ENCODE peak calls at places on chromosomes 2 and 18, in seven cellular contexts. N, D, U, S, C, F and G are unnamed samples.
A peak's percentile ranks its signal among the peaks of the same experiment; 100 is the strongest.

GRCh38 chr2:46942143-46942526 is 26.5 kb upstream of the MCFD2 start:
- DNase-seq in N (no peak), U (peak; percentile 72), F (peak; percentile 55), S (peak; percentile 42), C (no peak), D (no peak), G (no peak)

GRCh38 chr2:195664528-195664927 is 7.5 kb downstream of the SLC39A10 start:
- DNase-seq in D (no peak), C (no peak), N (no peak), S (no peak), F (no peak), U (no peak), G (no peak)

GRCh38 chr2:71385008-71385407 is 53.4 kb downstream of the ZNF638 start:
- DNase-seq in D (peak; percentile 89), S (peak; percentile 60), C (peak; percentile 18), U (no peak), N (no peak), F (no peak), G (peak; percentile 24)

GRCh38 chr2:190587106-190587505 is 52.6 kb upstream of the NEMP2 start:
- DNase-seq in N (no peak), F (no peak), D (no peak), C (no peak), U (no peak), S (no peak), G (no peak)

GRCh38 chr2:237625216-237625705 is 2.1 kb upstream of the LRRFIP1 start:
- DNase-seq in F (peak; percentile 63), C (no peak), U (no peak), S (no peak), N (no peak), D (no peak), G (no peak)

GRCh38 chr18:49075697-49076096 is 124.9 kb upstream of the SMAD7 start:
- DNase-seq in S (no peak), C (no peak), U (no peak), N (no peak), F (no peak), D (no peak), G (no peak)

GRCh38 chr2:237695201-237695780 is 67.9 kb downstream of the LRRFIP1 start:
- DNase-seq in U (peak; percentile 90), S (peak; percentile 94), N (peak; percentile 84), D (peak; percentile 98), F (no peak), C (peak; percentile 76), G (peak; percentile 80)

GRCh38 chr18:26436176-26437031 is 111.9 kb downstream of the KCTD1 start:
- DNase-seq in S (peak; percentile 92), U (no peak), F (no peak), N (peak; percentile 82), C (peak; percentile 66), D (peak; percentile 90), G (peak; percentile 22)

GRCh38 chr18:68519341-68519740 is 195.6 kb downstream of the TMX3 start:
- DNase-seq in C (no peak), N (no peak), U (no peak), D (no peak), S (no peak), F (no peak), G (no peak)

GRCh38 chr2:212359425-212360067 is 179.1 kb downstream of the ERBB4 start:
- DNase-seq in S (no peak), N (no peak), C (no peak), F (no peak), U (no peak), D (no peak), G (no peak)

GRCh38 chr18:45221363-45221762 is 393.9 kb upstream of the SLC14A2 start:
- DNase-seq in F (no peak), U (no peak), C (peak; percentile 39), S (no peak), D (peak; percentile 84), N (no peak), G (no peak)

GRCh38 chr2:6214471-6214870 is 522.3 kb downstream of the SOX11 start:
- DNase-seq in S (peak; percentile 28), D (no peak), U (no peak), N (peak; percentile 17), C (no peak), F (no peak), G (no peak)

GRCh38 chr2:3188405-3188946 is 189.1 kb downstream of the EIPR1 start:
- DNase-seq in D (no peak), C (no peak), S (no peak), U (no peak), F (no peak), N (no peak), G (no peak)

GRCh38 chr2:160736629-160737028 is 243.0 kb upstream of the RBMS1 start:
- DNase-seq in U (no peak), S (no peak), C (no peak), F (no peak), D (peak; percentile 49), N (peak; percentile 53), G (no peak)

GRCh38 chr2:128536925-128537620 is 218.4 kb upstream of the HS6ST1 start:
- DNase-seq in S (peak; percentile 74), C (peak; percentile 80), N (peak; percentile 27), D (peak; percentile 97), F (no peak), U (peak; percentile 92), G (peak; percentile 83)

GRCh38 chr18:55402731-55403405 is 185.1 kb downstream of the TCF4 start:
- DNase-seq in U (no peak), S (no peak), D (no peak), N (no peak), C (no peak), F (no peak), G (no peak)

GRCh38 chr2:73111300-73112025 is 1.3 kb downstream of the RAB11FIP5 start:
- DNase-seq in C (no peak), U (peak; percentile 28), F (peak; percentile 64), D (peak; percentile 35), S (peak; percentile 68), N (peak; percentile 61), G (no peak)

GRCh38 chr2:13046557-13047165 is 329.9 kb downstream of the TRIB2 start:
- DNase-seq in F (no peak), S (peak; percentile 20), D (peak; percentile 30), U (peak; percentile 22), C (no peak), N (peak; percentile 9), G (no peak)
- TF ChIP-seq CTCF in F (peak; percentile 36), S (peak; percentile 46), D (peak; percentile 49), U (no peak), C (no peak), N (peak; percentile 39), G (peak; percentile 27)

DNA sequence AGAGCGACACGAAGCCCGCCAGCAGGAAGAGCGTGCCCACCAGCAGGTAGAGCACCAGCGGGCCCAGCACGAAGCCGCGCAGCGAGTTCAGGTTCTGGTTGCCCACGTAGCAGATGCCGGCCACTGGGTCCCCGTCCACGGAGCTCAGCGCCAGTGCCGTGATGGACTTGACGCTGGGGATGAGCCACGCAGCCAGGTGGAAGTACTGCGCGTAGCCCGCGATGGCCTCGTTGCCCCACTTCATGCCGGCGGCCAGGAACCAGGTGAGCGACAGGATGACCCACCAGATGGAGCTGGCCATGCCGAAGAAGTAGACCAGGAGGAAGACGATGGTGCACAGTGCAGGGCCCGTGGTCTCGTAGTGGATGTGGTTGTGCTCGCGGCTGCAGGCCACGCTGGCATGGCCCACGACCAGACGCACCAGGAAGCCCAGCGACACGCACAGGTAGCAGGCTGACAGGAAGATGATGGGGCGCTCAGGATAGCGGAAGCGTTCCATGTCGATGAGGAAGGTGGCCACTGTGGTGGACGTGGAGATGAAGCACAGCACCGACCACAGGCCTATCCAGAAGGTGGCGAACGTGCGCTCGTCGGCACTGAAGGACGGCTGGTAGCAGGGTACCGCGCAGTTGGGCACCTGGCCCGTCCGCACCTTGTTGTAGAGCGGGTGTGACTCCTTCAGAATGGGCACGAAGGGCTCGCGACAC is 2.1 kb downstream of the FZD5 start:
- DNase-seq in S (no peak), C (no peak), N (peak; percentile 81), D (peak; percentile 10), F (peak; percentile 59), U (no peak), G (no peak)
- TF ChIP-seq CTCF in S (no peak), C (peak; percentile 33), N (peak; percentile 65), D (peak; percentile 2), F (no peak), U (no peak), G (peak; percentile 20)

GRCh38 chr2:102518170-102518569 is 45.1 kb downstream of the SLC9A4 start:
- DNase-seq in D (no peak), C (no peak), N (no peak), U (no peak), F (no peak), S (no peak), G (no peak)

GRCh38 chr2:102522169-102522568 is 49.1 kb downstream of the SLC9A4 start:
- DNase-seq in N (no peak), C (no peak), U (no peak), S (no peak), F (no peak), D (no peak), G (no peak)

GRCh38 chr2:102522890-102523289 is 49.9 kb downstream of the SLC9A4 start:
- DNase-seq in C (no peak), S (no peak), F (no peak), D (no peak), U (no peak), N (no peak), G (no peak)

GRCh38 chr2:102520801-102521200 is 47.8 kb downstream of the SLC9A4 start:
- DNase-seq in S (no peak), D (no peak), N (no peak), U (no peak), C (no peak), F (no peak), G (no peak)

GRCh38 chr2:102520009-102520408 is 47.0 kb downstream of the SLC9A4 start:
- DNase-seq in U (peak; percentile 60), S (peak; percentile 54), N (peak; percentile 61), D (peak; percentile 48), F (peak; percentile 20), C (no peak), G (no peak)
- TF ChIP-seq CTCF in U (peak; percentile 75), S (peak; percentile 64), N (peak; percentile 54), D (peak; percentile 79), F (peak; percentile 38), C (peak; percentile 48), G (peak; percentile 42)

GRCh38 chr2:98160574-98160973 is 73.6 kb downstream of the VWA3B start:
- DNase-seq in F (no peak), S (no peak), N (no peak), C (no peak), D (no peak), U (no peak), G (no peak)

GRCh38 chr2:98155721-98156120 is 68.8 kb downstream of the VWA3B start:
- DNase-seq in D (no peak), F (no peak), C (no peak), U (no peak), S (no peak), N (no peak), G (no peak)

GRCh38 chr2:98155291-98155690 is 68.3 kb downstream of the VWA3B start:
- DNase-seq in N (no peak), U (no peak), D (no peak), S (no peak), C (no peak), F (no peak), G (no peak)

GRCh38 chr2:98158305-98158704 is 71.3 kb downstream of the VWA3B start:
- DNase-seq in C (no peak), S (no peak), F (peak; percentile 49), D (no peak), N (no peak), U (no peak), G (no peak)

GRCh38 chr2:98157557-98157956 is 70.6 kb downstream of the VWA3B start:
- DNase-seq in D (no peak), C (no peak), F (no peak), U (no peak), N (no peak), S (no peak), G (no peak)
- TF ChIP-seq CTCF in D (no peak), C (peak; percentile 18), F (no peak), U (no peak), N (no peak), S (no peak), G (no peak)

GRCh38 chr2:231611273-231612198 is 18.9 kb downstream of the TEX44 start:
- DNase-seq in S (peak; percentile 87), C (peak; percentile 61), F (peak; percentile 59), D (peak; percentile 84), U (peak; percentile 88), N (peak; percentile 80), G (no peak)
- TF ChIP-seq CTCF in S (no peak), C (peak; percentile 39), F (no peak), D (peak; percentile 34), U (peak; percentile 49), N (peak; percentile 29), G (peak; percentile 29)